ENCODE peak calls at places on chromosomes 6 and 20, in eight cellular contexts. B is PC-3, G is fibroblast of lung, T is GM12878, W is IMR-90, Y is HepG2, J is SK-N-SH, P is astrocyte. R is an unnamed sample.

GRCh38 chr6:148128014-148128730 is 214.5 kb upstream of the SASH1 start:
- DNase-seq in B (peak; percentile 66), G (no peak), T (no peak), W (no peak), Y (no peak), J (no peak), P (no peak), R (no peak)

GRCh38 chr6:160253242-160253641 is 5.4 kb downstream of the SLC22A2 start:
- DNase-seq in B (no peak), G (no peak), T (no peak), W (no peak), Y (no peak), J (no peak), P (no peak), R (no peak)

GRCh38 chr6:122903266-122903915 is 92.6 kb upstream of the CLVS2 start:
- DNase-seq in B (no peak), G (no peak), T (no peak), W (no peak), Y (no peak), J (no peak), P (no peak), R (no peak)

GRCh38 chr6:158972241-158973233 is 27.5 kb downstream of the RSPH3 start:
- DNase-seq in B (peak; percentile 75), G (peak; percentile 43), T (peak; percentile 31), W (peak; percentile 69), Y (peak; percentile 47), J (peak; percentile 47), P (peak; percentile 30), R (peak; percentile 83)

GRCh38 chr6:97674802-97675201 is 391.8 kb upstream of the MMS22L start:
- DNase-seq in B (no peak), G (peak; percentile 84), T (no peak), W (peak; percentile 90), Y (no peak), J (no peak), P (peak; percentile 77), R (no peak)

GRCh38 chr6:45472383-45472782 is 94.6 kb upstream of the SUPT3H start:
- DNase-seq in B (no peak), G (peak; percentile 66), T (no peak), W (peak; percentile 51), Y (no peak), J (no peak), P (peak; percentile 54), R (no peak)

GRCh38 chr6:3271756-3272155 is 13.0 kb downstream of the PSMG4 start:
- DNase-seq in B (no peak), G (no peak), T (no peak), W (no peak), Y (no peak), J (no peak), P (no peak), R (no peak)

GRCh38 chr6:158284340-158285210 is 27.7 kb upstream of the TULP4 start:
- DNase-seq in B (no peak), G (peak; percentile 96), T (no peak), W (peak; percentile 98), Y (no peak), J (no peak), P (peak; percentile 96), R (no peak)

GRCh38 chr6:41576667-41577066 is 30.5 kb downstream of the FOXP4 start:
- DNase-seq in B (no peak), G (no peak), T (no peak), W (no peak), Y (no peak), J (no peak), P (no peak), R (no peak)

GRCh38 chr6:107679457-107679856 is 144.7 kb downstream of the SCML4 start:
- DNase-seq in B (no peak), G (peak; percentile 50), T (no peak), W (peak; percentile 83), Y (no peak), J (no peak), P (peak; percentile 34), R (no peak)

GRCh38 chr20:34948030-34948429 is 7.6 kb downstream of the GSS start:
- DNase-seq in B (peak; percentile 58), G (peak; percentile 80), T (no peak), W (peak; percentile 92), Y (no peak), J (no peak), P (peak; percentile 72), R (no peak)

GRCh38 chr6:42400886-42401604 is 50.7 kb downstream of the TRERF1 start:
- DNase-seq in B (no peak), G (no peak), T (no peak), W (no peak), Y (no peak), J (no peak), P (no peak), R (no peak)

GRCh38 chr20:44080646-44081267 is 106.2 kb downstream of the JPH2 start:
- DNase-seq in B (peak; percentile 94), G (peak; percentile 65), T (peak; percentile 55), W (peak; percentile 76), Y (peak; percentile 79), J (peak; percentile 79), P (peak; percentile 53), R (peak; percentile 94)

GRCh38 chr6:79269877-79270276 is 35.4 kb upstream of the HMGN3 start:
- DNase-seq in B (no peak), G (peak; percentile 82), T (no peak), W (peak; percentile 43), Y (no peak), J (no peak), P (peak; percentile 80), R (no peak)

GRCh38 chr20:1911536-1911935 is 16.3 kb downstream of the SIRPA start:
- DNase-seq in B (no peak), G (no peak), T (no peak), W (no peak), Y (no peak), J (no peak), P (no peak), R (no peak)

GRCh38 chr6:30543824-30544223 is 12.5 kb downstream of the GNL1 start:
- DNase-seq in B (no peak), G (no peak), T (no peak), W (no peak), Y (no peak), J (no peak), P (no peak), R (no peak)

GRCh38 chr6:30542404-30542725 is 13.9 kb downstream of the GNL1 start:
- DNase-seq in B (no peak), G (no peak), T (no peak), W (no peak), Y (no peak), J (no peak), P (no peak), R (peak; percentile 69)

GRCh38 chr6:30542915-30543314 is 13.4 kb downstream of the GNL1 start:
- DNase-seq in B (no peak), G (peak; percentile 12), T (no peak), W (peak; percentile 63), Y (no peak), J (no peak), P (no peak), R (no peak)

GRCh38 chr6:30544666-30545272 is 11.5 kb downstream of the GNL1 start:
- DNase-seq in B (peak; percentile 84), G (peak; percentile 66), T (no peak), W (peak; percentile 79), Y (peak; percentile 55), J (peak; percentile 60), P (peak; percentile 56), R (peak; percentile 81)

DNA sequence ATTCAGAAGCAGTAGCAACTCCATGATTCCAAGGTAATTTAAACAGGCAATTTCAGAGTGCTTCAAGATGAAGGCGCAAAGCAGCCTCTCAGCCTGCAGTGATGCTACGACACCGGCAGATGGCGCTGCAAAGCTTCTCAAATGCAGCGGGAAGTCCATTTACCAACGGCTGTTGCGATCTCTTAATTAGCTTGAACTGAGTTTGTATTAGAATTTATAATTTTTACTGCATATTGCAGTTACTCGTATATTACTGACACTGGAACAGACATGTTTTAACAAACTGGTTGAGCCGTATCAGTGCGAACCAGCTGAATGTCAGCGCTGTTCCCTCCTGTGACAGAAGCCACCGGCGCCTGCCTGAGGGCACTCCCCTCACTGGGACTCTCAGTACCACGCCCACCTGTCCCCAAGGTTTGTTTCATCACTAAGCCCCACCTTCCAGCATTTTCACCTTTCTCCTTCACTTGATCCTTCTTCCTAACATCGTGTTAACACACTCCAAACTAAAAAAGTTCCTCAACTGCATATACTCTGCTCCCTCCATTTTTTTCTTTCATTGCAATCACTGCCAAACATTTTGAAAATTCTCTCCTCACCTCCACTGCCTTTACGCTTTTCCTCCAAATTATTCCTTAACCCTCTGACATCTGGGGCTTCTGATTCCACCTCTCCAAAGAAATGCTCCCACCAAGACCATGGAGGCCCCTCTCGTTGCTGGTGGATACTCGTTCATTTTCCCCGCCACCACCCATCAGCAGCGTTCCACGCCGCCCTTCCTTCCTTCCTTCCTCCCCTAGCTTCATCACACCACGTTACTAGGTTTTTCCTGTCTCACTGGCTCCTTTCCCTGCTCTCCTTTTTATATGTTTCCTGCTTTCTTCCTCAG is 14.5 kb downstream of the GNL1 start:
- DNase-seq in B (peak; percentile 95), G (peak; percentile 82), T (peak; percentile 62), W (peak; percentile 87), Y (peak; percentile 76), J (peak; percentile 66), P (peak; percentile 70), R (peak; percentile 94)
- H3K9ac ChIP-seq in B (no peak overlapping the region), G (no peak overlapping the region), T (no peak overlapping the region), W (no peak overlapping the region), Y (no peak overlapping the region), J (no peak overlapping the region), P (peak overlapping the region; percentile 13), R (peak overlapping the region; percentile 32)

GRCh38 chr6:7593234-7593633 is 3.2 kb downstream of the SNRNP48 start:
- DNase-seq in B (no peak), G (no peak), T (no peak), W (no peak), Y (no peak), J (no peak), P (no peak), R (no peak)
- H3K36me3 ChIP-seq in B (peaks cover 24% of the 10 kb centered on the region), G (peaks cover 2% of the 10 kb centered on the region), T (no peaks in the 10 kb centered on the region), W (peaks cover 12% of the 10 kb centered on the region), Y (peaks cover 38% of the 10 kb centered on the region), J (peaks cover 36% of the 10 kb centered on the region), P (peaks cover 22% of the 10 kb centered on the region), R (peaks cover 30% of the 10 kb centered on the region)

DNA sequence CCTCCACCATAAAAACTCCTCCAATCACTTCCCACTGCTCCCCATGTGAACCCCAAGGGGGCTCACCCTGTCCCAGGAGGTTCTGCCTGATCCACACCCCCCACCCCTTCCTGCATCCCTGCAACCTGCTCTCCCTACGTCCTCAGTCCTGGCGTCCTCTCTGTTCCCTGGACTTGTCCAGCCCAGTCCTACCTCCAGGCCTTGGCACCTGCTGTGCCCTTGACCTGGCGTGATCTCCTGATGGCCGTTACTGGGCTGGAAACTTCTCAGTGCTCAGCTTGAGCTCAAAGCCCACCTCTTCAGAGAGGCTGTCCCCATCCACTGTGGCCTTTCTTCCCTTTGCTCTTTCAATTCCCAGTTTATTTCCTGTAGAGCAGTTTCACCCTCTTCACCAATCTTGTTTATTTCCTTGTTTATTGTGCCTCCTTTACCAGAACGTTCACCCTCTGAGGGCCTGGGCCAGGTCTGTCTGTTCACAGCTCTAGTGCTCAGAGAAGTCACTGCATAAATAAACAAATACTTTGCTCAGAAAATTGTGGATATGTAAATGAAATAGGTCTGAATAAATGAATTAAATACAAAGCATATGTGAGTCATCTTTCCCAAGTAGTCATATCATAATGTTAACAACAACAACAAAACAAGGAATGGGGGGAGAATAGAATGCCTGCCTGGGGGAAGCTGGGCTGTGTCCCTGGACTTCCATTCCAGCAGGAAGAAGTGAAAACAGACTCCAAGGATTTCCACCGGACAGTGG is 175.7 kb upstream of the SULF2 start:
- DNase-seq in B (no peak), G (peak; percentile 13), T (no peak), W (no peak), Y (no peak), J (no peak), P (no peak), R (no peak)
- H3K4me2 ChIP-seq in B (no peak overlapping the region), G (no peak overlapping the region), T (no peak overlapping the region), W (no peak overlapping the region), Y (no peak overlapping the region), J (no peak overlapping the region), P (no peak overlapping the region), R (no peak overlapping the region)

GRCh38 chr20:53103124-53103523 is 131.0 kb downstream of the TSHZ2 start:
- DNase-seq in B (no peak), G (no peak), T (no peak), W (no peak), Y (no peak), J (no peak), P (no peak), R (no peak)
- H3K9ac ChIP-seq in B (no peak overlapping the region), G (no peak overlapping the region), T (no peak overlapping the region), W (no peak overlapping the region), Y (no peak overlapping the region), J (no peak overlapping the region), P (no peak overlapping the region), R (no peak overlapping the region)